ENCODE peak calls at places on chromosomes 7 and 10, in four cellular contexts. E is NCI-H510A treated with DMSO at 0.1 percent for 48 hours, F is neural crest cell, N is mammary epithelial cell. Y is an unnamed sample.

GRCh38 chr7:114312649-114313048 is 102.0 kb upstream of the FOXP2 start:
- DNase-seq in E (no peak), F (no peak), N (no peak), Y (no peak)

GRCh38 chr7:84913731-84914130 is 273.1 kb downstream of the SEMA3D start:
- DNase-seq in E (no peak), F (no peak), N (no peak), Y (no peak)

GRCh38 chr10:79348640-79348988 is 1.3 kb downstream of the PPIF start:
- DNase-seq in E (no peak), F (no peak), N (no peak), Y (peak; percentile 46)

GRCh38 chr7:105611856-105612775 is 30.8 kb upstream of the EFCAB10 start:
- DNase-seq in E (no peak), F (no peak), N (no peak), Y (peak; percentile 23)

GRCh38 chr10:21496285-21497176 is 29.0 kb downstream of the SKIDA1 start:
- DNase-seq in E (peak; percentile 7), F (peak; percentile 52), N (peak; percentile 46), Y (peak; percentile 80)

GRCh38 chr7:139725077-139725476 is 52.7 kb downstream of the HIPK2 start:
- DNase-seq in E (peak; percentile 55), F (no peak), N (peak; percentile 36), Y (no peak)

GRCh38 chr10:80462277-80462985 is 8.3 kb downstream of the TSPAN14 start:
- DNase-seq in E (no peak), F (no peak), N (no peak), Y (no peak)

GRCh38 chr7:147535619-147536200 is 1054.9 kb upstream of the C7orf33 start:
- DNase-seq in E (no peak), F (no peak), N (peak; percentile 8), Y (no peak)

GRCh38 chr10:53765311-53765710 is 992.7 kb upstream of the MBL2 start:
- DNase-seq in E (no peak), F (no peak), N (peak; percentile 75), Y (no peak)

GRCh38 chr7:134931487-134931886 is 54.8 kb upstream of the AGBL3 start:
- DNase-seq in E (no peak), F (no peak), N (no peak), Y (no peak)

GRCh38 chr10:43891241-43891640 is 242.6 kb upstream of the ZNF32 start:
- DNase-seq in E (no peak), F (no peak), N (peak; percentile 32), Y (no peak)

GRCh38 chr10:103476046-103476768 is 2.8 kb downstream of the CALHM3 start:
- DNase-seq in E (peak; percentile 75), F (no peak), N (no peak), Y (no peak)

GRCh38 chr7:95960706-95961244 is 188.4 kb downstream of the DYNC1I1 start:
- DNase-seq in E (no peak), F (no peak), N (no peak), Y (no peak)